ENCODE peak calls at places on chromosomes 4 and X, in nine cellular contexts. E is Ammon's horn; O is astrocyte of the spinal cord; F is AG09319; G is activated naive CD4-positive, alpha-beta T cell treated with Interleukin-2 at 50 U/mL for 16 hours; J is NCI-H187; P is HT1080; D is KBM-7; W is activated CD4-positive, alpha-beta T cell treated with anti-CD3 and anti-CD28 coated beads, Interleukin-2, amount 10 ng/mL, durations not matched to agents 24 days and 14 days. H is an unnamed sample.

GRCh38 chr4:110442309-110442708 is 33.6 kb upstream of the ENPEP start:
- DNase-seq in E (no peak), O (no peak), F (no peak), G (no peak), J (no peak), P (peak), D (no peak), W (no peak), H (no peak)

GRCh38 chrX:56974408-56974807 is 20.9 kb downstream of the SPIN3 start:
- DNase-seq in E (no peak), O (no peak), F (no peak), G (no peak), J (no peak), P (no peak), D (no peak), W (no peak), H (no peak)

GRCh38 chr4:38078590-38079381 is 118.6 kb downstream of the PTTG2 start:
- DNase-seq in E (peak), O (peak), F (no peak), G (peak), J (no peak), P (peak), D (no peak), W (no peak), H (no peak)

GRCh38 chr4:82754546-82755165 is 43.9 kb downstream of the SCD5 start:
- DNase-seq in E (no peak), O (no peak), F (no peak), G (no peak), J (no peak), P (no peak), D (no peak), W (no peak), H (no peak)

GRCh38 chrX:884091-884490 is 253.5 kb downstream of the SHOX start:
- DNase-seq in E (no peak), O (no peak), F (no peak), G (no peak), J (no peak), P (no peak), D (no peak), W (no peak), H (no peak)

GRCh38 chrX:111823703-111824102 is 52.3 kb upstream of the TRPC5OS start:
- DNase-seq in E (no peak), O (no peak), F (no peak), G (no peak), J (no peak), P (no peak), D (peak), W (no peak), H (no peak)

GRCh38 chr4:151475338-151475737 is 66.4 kb downstream of the FHIP1A start:
- DNase-seq in E (no peak), O (peak), F (no peak), G (no peak), J (no peak), P (peak), D (no peak), W (no peak), H (no peak)

GRCh38 chr4:25533237-25533636 is 122.4 kb upstream of the SLC34A2 start:
- DNase-seq in E (no peak), O (no peak), F (no peak), G (no peak), J (no peak), P (no peak), D (no peak), W (no peak), H (no peak)

GRCh38 chr4:106369456-106370060 is 980 bp upstream of the GIMD1 start:
- DNase-seq in E (peak), O (peak), F (peak), G (no peak), J (no peak), P (peak), D (peak), W (peak), H (peak)

GRCh38 chrX:153900806-153901752 is 3.4 kb upstream of the AVPR2 start:
- DNase-seq in E (peak), O (peak), F (peak), G (peak), J (no peak), P (peak), D (peak), W (peak), H (peak)

GRCh38 chrX:144681501-144681900 is 565.8 kb upstream of the SPANXN1 start:
- DNase-seq in E (no peak), O (peak), F (no peak), G (no peak), J (no peak), P (peak), D (peak), W (no peak), H (no peak)

GRCh38 chr4:159229164-159229563 is 126.3 kb downstream of the RAPGEF2 start:
- DNase-seq in E (no peak), O (peak), F (no peak), G (no peak), J (no peak), P (peak), D (no peak), W (no peak), H (no peak)

GRCh38 chrX:48086119-48086518 is 14.7 kb upstream of the ZNF630 start:
- DNase-seq in E (no peak), O (no peak), F (no peak), G (no peak), J (no peak), P (no peak), D (no peak), W (no peak), H (no peak)

GRCh38 chrX:98067611-98068010 is 1183.9 kb downstream of the RPA4 start:
- DNase-seq in E (peak), O (peak), F (no peak), G (no peak), J (no peak), P (peak), D (no peak), W (no peak), H (no peak)

GRCh38 chr4:111323496-111323895 is 700.6 kb upstream of the PITX2 start:
- DNase-seq in E (no peak), O (peak), F (no peak), G (no peak), J (no peak), P (peak), D (no peak), W (no peak), H (no peak)

GRCh38 chr4:30912098-30912719 is 192.0 kb downstream of the PCDH7 start:
- DNase-seq in E (no peak), O (peak), F (no peak), G (no peak), J (no peak), P (no peak), D (no peak), W (no peak), H (no peak)

GRCh38 chrX:116417214-116417613 is 19.2 kb upstream of the SLC6A14 start:
- DNase-seq in E (no peak), O (no peak), F (no peak), G (no peak), J (no peak), P (no peak), D (no peak), W (no peak), H (no peak)

GRCh38 chrX:133674726-133675470 is 259.6 kb upstream of the GPC4 start:
- DNase-seq in E (no peak), O (no peak), F (no peak), G (no peak), J (no peak), P (peak), D (no peak), W (no peak), H (no peak)

GRCh38 chr4:79467246-79467932 is 59.4 kb upstream of the GK2 start:
- DNase-seq in E (no peak), O (peak), F (no peak), G (no peak), J (no peak), P (peak), D (no peak), W (no peak), H (no peak)

GRCh38 chrX:126701380-126701779 is 118.1 kb upstream of the PRR32 start:
- DNase-seq in E (no peak), O (no peak), F (no peak), G (no peak), J (no peak), P (peak), D (no peak), W (no peak), H (no peak)

GRCh38 chrX:119698835-119699234 is 5.9 kb upstream of the SEPTIN6 start:
- DNase-seq in E (peak), O (peak), F (peak), G (no peak), J (no peak), P (peak), D (peak), W (peak), H (no peak)

GRCh38 chr4:173793937-173794510 is 264.0 kb upstream of the HAND2 start:
- DNase-seq in E (no peak), O (peak), F (no peak), G (no peak), J (no peak), P (no peak), D (no peak), W (no peak), H (no peak)

GRCh38 chr4:72119946-72120345 is 88.1 kb downstream of the NPFFR2 start:
- DNase-seq in E (no peak), O (no peak), F (no peak), G (no peak), J (no peak), P (peak), D (no peak), W (no peak), H (no peak)

GRCh38 chr4:38894340-38894982 is 26.9 kb downstream of the FAM114A1 start:
- DNase-seq in E (no peak), O (no peak), F (no peak), G (no peak), J (no peak), P (peak), D (peak), W (no peak), H (no peak)

GRCh38 chr4:144709159-144709558 is 63.2 kb downstream of the HHIP start:
- DNase-seq in E (no peak), O (peak), F (no peak), G (no peak), J (no peak), P (peak), D (no peak), W (no peak), H (no peak)

H was measured in activated T-cell treated with anti-CD3 and anti-CD28 coated beads, Interleukin-2, amount 50 U/mL, for 48 hours.